ENCODE peak calls at places on chromosomes 4 and X, in five cellular contexts. Q, S, J, U and T are unnamed samples.

GRCh38 chr4:15245006-15245530 is 182.8 kb upstream of the C1QTNF7 start:
- DNase-seq in U (no peak), S (no peak), J (no peak), Q (no peak), T (no peak)

GRCh38 chr4:114562176-114562904 is 36.3 kb upstream of the UGT8 start:
- DNase-seq in J (no peak), U (no peak), S (no peak), Q (no peak), T (no peak)

GRCh38 chr4:127586922-127587571 is 45.7 kb upstream of the INTU start:
- DNase-seq in S (no peak), U (peak; percentile 65), Q (no peak), J (peak; percentile 20), T (peak; percentile 37)

GRCh38 chr4:125105561-125105960 is 209.2 kb upstream of the FAT4 start:
- DNase-seq in U (no peak), Q (no peak), S (no peak), J (no peak), T (peak; percentile 49)

GRCh38 chr4:99585521-99585920 is 10.9 kb downstream of the MTTP start:
- DNase-seq in U (no peak), S (no peak), J (no peak), Q (no peak), T (no peak)

GRCh38 chr4:7186516-7187296 is 5.6 kb upstream of the SORCS2 start:
- DNase-seq in J (no peak), Q (peak; percentile 22), U (no peak), S (peak; percentile 5), T (no peak)

GRCh38 chrX:16836371-16836770 is 33.8 kb downstream of the RBBP7 start:
- DNase-seq in J (no peak), U (peak; percentile 59), Q (peak; percentile 44), S (no peak), T (peak; percentile 41)

GRCh38 chr4:148265627-148266026 is 176.6 kb downstream of the NR3C2 start:
- DNase-seq in Q (no peak), U (no peak), J (no peak), S (no peak), T (no peak)

GRCh38 chr4:78551420-78552351 is at the start of gene ANXA3:
- DNase-seq in J (no peak), S (no peak), U (peak; percentile 56), Q (peak; percentile 81), T (no peak)

GRCh38 chr4:39037491-39037825 is 5.2 kb upstream of the TMEM156 start:
- DNase-seq in U (no peak), S (no peak), J (peak; percentile 56), Q (no peak), T (no peak)

GRCh38 chr4:159487284-159487747 is 384.4 kb downstream of the RAPGEF2 start:
- DNase-seq in U (peak; percentile 84), S (no peak), Q (no peak), J (peak; percentile 78), T (peak; percentile 75)

GRCh38 chrX:134735015-134735414 is 76.7 kb upstream of the PLAC1 start:
- DNase-seq in U (no peak), J (no peak), S (no peak), Q (no peak), T (no peak)

GRCh38 chr4:132530846-132531245 is 618.2 kb upstream of the PCDH10 start:
- DNase-seq in U (no peak), S (no peak), Q (no peak), J (no peak), T (no peak)

GRCh38 chrX:37926700-37927099 is 79.3 kb upstream of the DYNLT3 start:
- DNase-seq in U (peak; percentile 30), S (no peak), J (peak; percentile 19), Q (no peak), T (peak; percentile 55)

GRCh38 chrX:129557844-129558243 is 17.8 kb downstream of the OCRL start:
- DNase-seq in J (no peak), S (no peak), Q (no peak), U (peak; percentile 34), T (no peak)

GRCh38 chr4:134560728-134561127 is 359.1 kb upstream of the PABPC4L start:
- DNase-seq in S (no peak), U (peak; percentile 24), J (no peak), Q (no peak), T (no peak)

GRCh38 chr4:172850838-172851237 is 317.8 kb upstream of the GALNT7 start:
- DNase-seq in U (no peak), Q (no peak), S (no peak), J (peak; percentile 83), T (peak; percentile 96)

GRCh38 chr4:145433684-145434083 is 48.0 kb upstream of the SMAD1 start:
- DNase-seq in S (no peak), J (no peak), U (no peak), Q (no peak), T (no peak)

GRCh38 chrX:78514852-78515251 is 144.3 kb downstream of the RTL3 start:
- DNase-seq in J (no peak), U (peak; percentile 56), S (no peak), Q (no peak), T (peak; percentile 3)

GRCh38 chr4:11271263-11271662 is 157.4 kb downstream of the HS3ST1 start:
- DNase-seq in Q (no peak), S (no peak), J (no peak), U (no peak), T (no peak)

GRCh38 chr4:26050212-26050643 is 136.2 kb downstream of the SMIM20 start:
- DNase-seq in S (peak; percentile 18), U (no peak), Q (peak; percentile 82), J (no peak), T (no peak)

GRCh38 chrX:147917700-147918694 is 6.3 kb downstream of the FMR1 start:
- DNase-seq in J (no peak), U (no peak), Q (no peak), S (no peak), T (peak; percentile 66)

GRCh38 chrX:13899607-13900006 is 82.7 kb upstream of the GPM6B start:
- DNase-seq in Q (no peak), U (no peak), S (no peak), J (peak; percentile 84), T (peak; percentile 99)

GRCh38 chr4:37434469-37434868 is 189.9 kb downstream of the NWD2 start:
- DNase-seq in S (no peak), Q (no peak), U (no peak), J (no peak), T (peak; percentile 15)

GRCh38 chrX:40273356-40274050 is 175.7 kb upstream of the BCOR start:
- DNase-seq in S (no peak), J (no peak), U (peak; percentile 46), Q (no peak), T (no peak)

GRCh38 chrX:125382148-125382628 is 62.5 kb downstream of the TEX13C start:
- DNase-seq in U (no peak), S (no peak), J (no peak), Q (no peak), T (no peak)

GRCh38 chrX:125382889-125383288 is 63.2 kb downstream of the TEX13C start:
- DNase-seq in Q (no peak), U (no peak), J (no peak), S (no peak), T (no peak)

GRCh38 chrX:125374169-125374568 is 54.5 kb downstream of the TEX13C start:
- DNase-seq in Q (no peak), J (no peak), U (no peak), S (no peak), T (no peak)

GRCh38 chrX:125378205-125378604 is 58.5 kb downstream of the TEX13C start:
- DNase-seq in J (no peak), S (no peak), U (no peak), Q (no peak), T (no peak)
- TF ChIP-seq CTCF in J (no peak), S (no peak), U (no peak), Q (no peak), T (no peak)

GRCh38 chr4:168731006-168731636 is 234.3 kb downstream of the PALLD start:
- DNase-seq in U (no peak), S (no peak), J (no peak), Q (no peak), T (peak; percentile 59)
- H3K4me3 ChIP-seq in U (no peak overlapping the region), S (no peak overlapping the region), J (no peak overlapping the region), Q (no peak overlapping the region), T (no peak overlapping the region)

DNA sequence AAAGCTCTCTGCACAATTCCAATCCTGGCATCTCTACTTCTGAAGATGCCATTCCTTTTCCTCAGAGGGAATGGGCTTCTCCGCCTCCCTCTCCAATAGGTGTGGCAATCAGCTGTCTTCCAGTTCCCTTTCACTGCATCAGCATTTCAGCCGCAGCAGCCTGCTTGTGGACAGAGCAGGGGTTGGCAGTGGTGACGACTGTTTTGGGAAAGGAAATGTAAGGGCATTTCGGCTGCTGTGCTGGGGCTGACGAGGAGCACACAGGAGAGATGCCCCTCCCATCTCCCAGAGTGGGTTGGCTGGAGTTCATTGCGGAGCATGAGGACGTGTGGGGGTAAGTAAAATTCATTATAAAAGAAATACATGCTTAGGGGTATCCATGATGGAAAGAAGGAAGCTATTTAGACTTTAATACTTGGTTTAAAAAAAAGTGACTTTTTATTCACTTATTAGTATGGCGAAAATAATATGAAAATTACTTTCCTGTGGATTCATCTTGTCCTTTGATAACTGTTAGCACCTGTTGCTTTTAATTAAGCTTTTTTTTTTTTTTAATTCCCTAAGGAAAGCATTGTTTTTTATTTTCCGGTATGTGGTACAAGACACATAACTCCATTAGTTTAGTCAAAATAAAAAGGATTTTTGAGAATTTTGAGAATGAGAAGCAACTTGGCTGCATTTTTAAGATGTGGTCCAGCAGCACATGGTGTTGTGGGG is at the start of gene LIMCH1:
- DNase-seq in S (peak; percentile 31), J (no peak), U (peak; percentile 10), Q (peak; percentile 49), T (no peak)
- TF ChIP-seq CTCF in S (no peak), J (no peak), U (no peak), Q (no peak), T (no peak)

DNA sequence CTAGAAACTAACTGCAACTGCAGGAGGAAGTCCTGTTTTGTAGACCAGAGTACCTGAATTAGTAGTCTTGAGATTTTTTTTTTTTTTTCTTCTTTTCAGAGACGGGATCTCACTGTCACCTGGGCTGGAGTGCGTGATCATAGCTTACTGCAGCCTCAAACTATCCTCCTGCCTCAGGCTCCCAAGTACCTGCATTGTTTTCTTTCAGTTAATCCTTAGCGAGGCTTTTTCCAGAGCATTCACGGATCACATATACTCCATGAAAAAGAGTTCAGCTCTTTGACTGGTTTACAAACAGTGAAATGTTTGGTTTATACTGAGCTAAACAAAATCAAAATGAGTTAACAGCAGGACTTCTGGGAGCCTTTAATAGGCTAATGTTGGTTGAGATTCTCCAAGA is 45.8 kb downstream of the KLHL15 start:
- DNase-seq in S (no peak), J (no peak), U (no peak), Q (no peak), T (no peak)
- H3K4me3 ChIP-seq in S (no peak overlapping the region), J (no peak overlapping the region), U (no peak overlapping the region), Q (no peak overlapping the region), T (no peak overlapping the region)